ENCODE peak calls at places on chromosomes 1 and 21, in four cellular contexts. L is cardiac fibroblast, H is Calu3, D is Panc1. G is an unnamed sample.

GRCh38 chr1:220879090-220879508 is at the start of gene HLX:
- DNase-seq in L (peak; percentile 95), H (peak; percentile 64), D (peak; percentile 30), G (peak; percentile 77)

GRCh38 chr1:143604887-143605286 is 366.9 kb downstream of the FAM72C start:
- DNase-seq in L (no peak), H (no peak), D (no peak), G (no peak)

GRCh38 chr1:97143236-97143882 is 421.8 kb downstream of the PTBP2 start:
- DNase-seq in D (no peak), L (peak; percentile 73), H (no peak), G (no peak)

GRCh38 chr1:94178896-94179295 is 57.9 kb upstream of the ABCA4 start:
- DNase-seq in H (no peak), L (no peak), D (no peak), G (no peak)

GRCh38 chr1:1230656-1231399 is 973 bp downstream of the SDF4 start:
- DNase-seq in D (no peak), L (peak; percentile 81), H (no peak), G (no peak)

GRCh38 chr1:110493059-110493458 is 25.9 kb downstream of the KCNA10 start:
- DNase-seq in L (no peak), D (no peak), H (no peak), G (no peak)

GRCh38 chr1:100607628-100608240 is 69.8 kb downstream of the GPR88 start:
- DNase-seq in D (no peak), H (no peak), L (no peak), G (no peak)

GRCh38 chr1:39509360-39510009 is 18.0 kb downstream of the BMP8A start:
- DNase-seq in D (no peak), H (no peak), L (peak; percentile 71), G (no peak)

GRCh38 chr1:151416231-151416630 is 16.9 kb downstream of the PSMB4 start:
- DNase-seq in H (no peak), D (no peak), L (peak; percentile 85), G (no peak)

GRCh38 chr1:203150511-203151297 is 23.2 kb downstream of the ADORA1 start:
- DNase-seq in H (no peak), D (no peak), L (no peak), G (no peak)

GRCh38 chr1:21544095-21544494 is 34.9 kb downstream of the ALPL start:
- DNase-seq in H (no peak), L (no peak), D (no peak), G (no peak)

GRCh38 chr1:54168206-54168965 is 15.6 kb upstream of the CDCP2 start:
- DNase-seq in D (no peak), L (no peak), H (no peak), G (no peak)

GRCh38 chr1:218254296-218254918 is 30.7 kb upstream of the RRP15 start:
- DNase-seq in L (no peak), D (no peak), H (no peak), G (no peak)

GRCh38 chr1:41626616-41627375 is 142.3 kb upstream of the EDN2 start:
- DNase-seq in D (no peak), H (peak; percentile 57), L (peak; percentile 53), G (no peak)

GRCh38 chr1:196609114-196609737 is 986 bp upstream of the KCNT2 start:
- DNase-seq in H (peak; percentile 22), D (no peak), L (peak; percentile 7), G (no peak)

GRCh38 chr1:60171793-60172192 is 98.2 kb upstream of the C1orf87 start:
- DNase-seq in H (no peak), L (peak; percentile 86), D (no peak), G (no peak)

GRCh38 chr1:14478120-14478519 is 120.4 kb upstream of the KAZN start:
- DNase-seq in D (no peak), H (no peak), L (no peak), G (no peak)

GRCh38 chr21:39630191-39630591 is 17.5 kb downstream of the B3GALT5 start:
- DNase-seq in D (no peak), L (no peak), H (peak; percentile 54), G (no peak)

GRCh38 chr1:119725626-119726025 is 13.9 kb downstream of the PHGDH start:
- DNase-seq in D (no peak), H (no peak), L (no peak), G (no peak)

GRCh38 chr1:150981805-150982712 is at the start of gene ANXA9:
- DNase-seq in H (peak; percentile 73), L (no peak), D (no peak), G (no peak)

GRCh38 chr1:214277704-214278635 is 3.0 kb upstream of the SMYD2 start:
- DNase-seq in D (no peak), H (no peak), L (no peak), G (no peak)

GRCh38 chr1:204319462-204319861 is 40.3 kb downstream of the PLEKHA6 start:
- DNase-seq in L (peak; percentile 86), H (peak; percentile 57), D (peak; percentile 46), G (no peak)

GRCh38 chr1:158607296-158607695 is 2.2 kb downstream of the OR10Z1 start:
- DNase-seq in D (no peak), H (no peak), L (no peak), G (no peak)

GRCh38 chr1:183209533-183210158 is 23.6 kb downstream of the LAMC2 start:
- DNase-seq in H (peak; percentile 26), D (peak; percentile 64), L (peak; percentile 93), G (no peak)

GRCh38 chr1:92488832-92489231 is 2.1 kb upstream of the GFI1 start:
- DNase-seq in L (peak; percentile 51), H (no peak), D (no peak), G (no peak)

GRCh38 chr1:169676001-169676400 is 35.4 kb downstream of the SELL start:
- DNase-seq in D (no peak), L (peak; percentile 89), H (peak; percentile 61), G (no peak)

GRCh38 chr1:29133861-29134694 is 10.4 kb upstream of the TMEM200B start:
- DNase-seq in H (no peak), L (no peak), D (no peak), G (no peak)

GRCh38 chr1:56645663-56646330 is 683 bp downstream of the PRKAA2 start:
- DNase-seq in H (no peak), D (no peak), L (no peak), G (peak; percentile 10)

GRCh38 chr1:9606948-9607347 is 18.2 kb downstream of the TMEM201 start:
- DNase-seq in H (no peak), D (no peak), L (no peak), G (no peak)

GRCh38 chr1:194102607-194103006 is 916.2 kb upstream of the B3GALT2 start:
- DNase-seq in D (no peak), L (peak; percentile 1), H (no peak), G (no peak)

GRCh38 chr21:33124879-33125278 is 54.9 kb downstream of the OLIG1 start:
- DNase-seq in H (no peak), D (no peak), L (no peak), G (no peak)

GRCh38 chr1:93331412-93331811 is 14.3 kb upstream of the DR1 start:
- DNase-seq in D (no peak), H (no peak), L (no peak), G (no peak)

GRCh38 chr1:22621761-22622160 is 14.7 kb upstream of the C1QA start:
- DNase-seq in L (no peak), H (no peak), D (no peak), G (no peak)

GRCh38 chr1:223417444-223417843 is 24.2 kb downstream of the CCDC185 start:
- DNase-seq in H (peak; percentile 21), L (no peak), D (no peak), G (no peak)

GRCh38 chr21:16037386-16037785 is 307.6 kb downstream of the USP25 start:
- DNase-seq in D (no peak), H (no peak), L (peak; percentile 7), G (no peak)

GRCh38 chr1:105793541-105794146 is 1262.8 kb upstream of the PRMT6 start:
- DNase-seq in L (peak; percentile 41), H (peak; percentile 30), D (peak; percentile 51), G (peak; percentile 69)

GRCh38 chr1:105795741-105796140 is 1260.7 kb upstream of the PRMT6 start:
- DNase-seq in H (no peak), D (no peak), L (no peak), G (no peak)
- TF ChIP-seq CTCF in H (no peak), D (no peak), L (no peak), G (no peak)

DNA sequence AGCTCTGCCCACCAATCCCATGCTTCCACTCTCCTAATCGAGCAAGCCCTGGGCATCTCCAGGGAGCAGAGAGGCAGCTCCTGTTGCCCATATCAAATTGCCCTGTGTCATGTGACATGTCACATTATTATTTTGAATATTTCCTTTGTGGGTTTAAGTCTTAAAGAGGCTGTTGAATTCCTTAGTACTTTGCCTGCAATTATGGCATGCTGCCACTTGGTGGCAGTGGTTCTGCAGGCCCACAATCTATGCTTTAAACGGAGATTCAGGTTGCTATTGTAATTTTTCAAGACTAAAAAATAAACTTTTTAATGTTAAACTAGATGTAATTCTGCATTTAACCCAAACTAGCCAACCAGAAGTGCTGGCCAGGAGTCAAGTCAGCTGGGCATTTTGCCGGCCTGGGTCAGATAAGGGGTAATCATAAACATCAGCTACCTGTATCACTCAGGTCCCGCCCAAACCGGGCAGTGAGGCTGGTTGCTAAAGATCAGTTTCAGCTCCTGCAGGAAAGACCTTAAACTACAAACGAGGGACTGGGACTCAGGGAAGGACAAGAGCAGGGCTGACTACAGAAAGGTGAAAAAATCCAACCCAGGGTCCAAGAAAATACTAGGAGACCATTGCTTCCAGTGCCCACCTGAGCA is 37.3 kb upstream of the ARHGEF16 start:
- DNase-seq in L (peak; percentile 13), H (no peak), D (no peak), G (no peak)
- TF ChIP-seq CTCF in L (peak; percentile 28), H (no peak), D (peak; percentile 82), G (peak; percentile 42)

GRCh38 chr1:5976726-5977493 is 15.3 kb downstream of the NPHP4 start:
- DNase-seq in H (no peak), L (no peak), D (no peak), G (no peak)

GRCh38 chr1:5973771-5974170 is 18.5 kb downstream of the NPHP4 start:
- DNase-seq in H (no peak), L (no peak), D (no peak), G (no peak)

GRCh38 chr1:5974631-5975030 is 17.6 kb downstream of the NPHP4 start:
- DNase-seq in H (no peak), D (no peak), L (no peak), G (no peak)

GRCh38 chr1:5976231-5976630 is 16.0 kb downstream of the NPHP4 start:
- DNase-seq in H (no peak), L (no peak), D (no peak), G (no peak)

DNA sequence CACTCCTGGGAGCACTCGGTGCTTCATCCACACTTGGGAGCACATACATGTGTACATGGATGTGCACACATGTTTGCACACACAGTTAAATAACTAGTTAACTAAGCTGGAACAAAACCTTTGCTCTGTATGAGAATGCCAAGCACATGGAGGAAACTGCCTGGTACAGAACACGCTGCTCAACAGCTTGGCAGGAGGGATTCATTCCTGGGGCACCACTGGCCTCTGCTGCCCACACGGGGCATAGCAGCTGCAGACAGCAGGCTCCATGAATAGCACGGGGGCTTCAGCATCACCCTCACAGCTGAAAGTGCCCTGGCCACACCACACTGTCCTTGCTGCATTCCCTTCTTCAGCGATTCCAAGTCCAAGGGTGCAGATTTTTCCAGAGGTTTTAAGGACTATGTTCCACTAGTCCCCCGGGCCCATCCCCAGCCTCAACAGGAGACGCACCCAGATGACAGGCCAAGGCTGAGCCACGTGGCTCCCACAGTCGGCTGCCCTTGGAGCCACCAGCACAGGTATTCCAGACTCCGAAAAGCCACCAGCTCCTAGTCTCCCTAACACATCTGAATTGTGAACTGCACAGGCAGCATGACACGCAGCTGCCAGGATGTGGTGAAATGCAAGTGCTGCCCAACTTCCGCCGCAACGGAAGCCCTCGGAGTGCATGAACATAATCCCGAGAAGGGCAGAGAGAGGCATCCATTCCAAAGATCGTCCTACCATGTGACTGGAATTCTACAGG is 16.9 kb downstream of the NPHP4 start:
- DNase-seq in H (peak; percentile 63), D (no peak), L (peak; percentile 58), G (peak; percentile 62)
- TF ChIP-seq CTCF in H (peak; percentile 47), D (peak; percentile 76), L (peak; percentile 71), G (peak; percentile 68)

GRCh38 chr1:20371883-20372282 is 81.2 kb downstream of the VWA5B1 start:
- DNase-seq in L (no peak), D (no peak), H (peak; percentile 31), G (no peak)
- TF ChIP-seq CTCF in L (no peak), D (no peak), H (no peak), G (no peak)

G was measured in nephron progenitor cell.